ENCODE peak calls at places on chromosomes 12 and 14, in ten cellular contexts. One of them, this sample, is unnamed.

GRCh38 chr12:67394600-67394999 is 125.4 kb downstream of the CAND1 start:
- DNase-seq in amniotic stem cell: no peak
- DNase-seq in NCI-H2081: no peak
- DNase-seq in fibroblast of lung: peak; percentile 85
- DNase-seq in cardiac fibroblast: peak; percentile 68
- DNase-seq in GM06990: no peak
- DNase-seq in Right ventricle myocardium superior: peak; percentile 75
- DNase-seq in lower lobe of right lung: no peak
- DNase-seq in prostate gland: peak; percentile 85
- DNase-seq in choroid plexus epithelial cell: peak; percentile 79
- DNase-seq in this sample: peak; percentile 80

GRCh38 chr12:125015680-125016310 is 22.4 kb downstream of the BRI3BP start:
- DNase-seq in amniotic stem cell: no peak
- DNase-seq in NCI-H2081: peak; percentile 75
- DNase-seq in fibroblast of lung: peak; percentile 78
- DNase-seq in cardiac fibroblast: no peak
- DNase-seq in GM06990: no peak
- DNase-seq in Right ventricle myocardium superior: no peak
- DNase-seq in lower lobe of right lung: no peak
- DNase-seq in prostate gland: no peak
- DNase-seq in choroid plexus epithelial cell: no peak
- DNase-seq in this sample: no peak

GRCh38 chr14:100345711-100346110 is 22.6 kb downstream of the SLC25A47 start:
- DNase-seq in amniotic stem cell: no peak
- DNase-seq in NCI-H2081: no peak
- DNase-seq in fibroblast of lung: no peak
- DNase-seq in cardiac fibroblast: no peak
- DNase-seq in GM06990: no peak
- DNase-seq in Right ventricle myocardium superior: no peak
- DNase-seq in lower lobe of right lung: no peak
- DNase-seq in prostate gland: no peak
- DNase-seq in choroid plexus epithelial cell: no peak
- DNase-seq in this sample: no peak

GRCh38 chr14:69532561-69533335 is 41.9 kb downstream of the CCDC177 start:
- DNase-seq in amniotic stem cell: no peak
- DNase-seq in NCI-H2081: no peak
- DNase-seq in fibroblast of lung: no peak
- DNase-seq in cardiac fibroblast: no peak
- DNase-seq in GM06990: no peak
- DNase-seq in Right ventricle myocardium superior: no peak
- DNase-seq in lower lobe of right lung: no peak
- DNase-seq in prostate gland: no peak
- DNase-seq in choroid plexus epithelial cell: no peak
- DNase-seq in this sample: no peak

GRCh38 chr14:21476526-21476924 is 234 bp downstream of the RAB2B start:
- DNase-seq in amniotic stem cell: peak; percentile 62
- DNase-seq in NCI-H2081: peak; percentile 82
- DNase-seq in fibroblast of lung: peak; percentile 66
- DNase-seq in cardiac fibroblast: no peak
- DNase-seq in GM06990: no peak
- DNase-seq in Right ventricle myocardium superior: peak; percentile 90
- DNase-seq in lower lobe of right lung: peak; percentile 93
- DNase-seq in prostate gland: peak; percentile 91
- DNase-seq in choroid plexus epithelial cell: peak; percentile 70
- DNase-seq in this sample: no peak

GRCh38 chr12:77681726-77682125 is 149.0 kb upstream of the NAV3 start:
- DNase-seq in amniotic stem cell: no peak
- DNase-seq in NCI-H2081: no peak
- DNase-seq in fibroblast of lung: no peak
- DNase-seq in cardiac fibroblast: no peak
- DNase-seq in GM06990: no peak
- DNase-seq in Right ventricle myocardium superior: no peak
- DNase-seq in lower lobe of right lung: no peak
- DNase-seq in prostate gland: no peak
- DNase-seq in choroid plexus epithelial cell: no peak
- DNase-seq in this sample: no peak

GRCh38 chr14:68787235-68787727 is 5.6 kb downstream of the ZFP36L1 start:
- DNase-seq in amniotic stem cell: no peak
- DNase-seq in NCI-H2081: no peak
- DNase-seq in fibroblast of lung: peak; percentile 60
- DNase-seq in cardiac fibroblast: no peak
- DNase-seq in GM06990: no peak
- DNase-seq in Right ventricle myocardium superior: no peak
- DNase-seq in lower lobe of right lung: no peak
- DNase-seq in prostate gland: no peak
- DNase-seq in choroid plexus epithelial cell: no peak
- DNase-seq in this sample: no peak

GRCh38 chr12:102171951-102172350 is 25.7 kb downstream of the PMCH start:
- DNase-seq in amniotic stem cell: no peak
- DNase-seq in NCI-H2081: no peak
- DNase-seq in fibroblast of lung: no peak
- DNase-seq in cardiac fibroblast: no peak
- DNase-seq in GM06990: no peak
- DNase-seq in Right ventricle myocardium superior: no peak
- DNase-seq in lower lobe of right lung: no peak
- DNase-seq in prostate gland: no peak
- DNase-seq in choroid plexus epithelial cell: peak; percentile 11
- DNase-seq in this sample: no peak

GRCh38 chr14:94573706-94574105 is 7.5 kb upstream of the SERPINA5 start:
- DNase-seq in amniotic stem cell: no peak
- DNase-seq in NCI-H2081: no peak
- DNase-seq in fibroblast of lung: no peak
- DNase-seq in cardiac fibroblast: no peak
- DNase-seq in GM06990: no peak
- DNase-seq in Right ventricle myocardium superior: no peak
- DNase-seq in lower lobe of right lung: no peak
- DNase-seq in prostate gland: no peak
- DNase-seq in choroid plexus epithelial cell: no peak
- DNase-seq in this sample: no peak

GRCh38 chr14:90808759-90809529 is 7.3 kb downstream of the TTC7B start:
- DNase-seq in amniotic stem cell: no peak
- DNase-seq in NCI-H2081: no peak
- DNase-seq in fibroblast of lung: peak; percentile 58
- DNase-seq in cardiac fibroblast: peak; percentile 36
- DNase-seq in GM06990: no peak
- DNase-seq in Right ventricle myocardium superior: no peak
- DNase-seq in lower lobe of right lung: no peak
- DNase-seq in prostate gland: no peak
- DNase-seq in choroid plexus epithelial cell: no peak
- DNase-seq in this sample: peak; percentile 34

GRCh38 chr12:101738920-101739665 is at the start of gene SYCP3:
- DNase-seq in amniotic stem cell: no peak
- DNase-seq in NCI-H2081: no peak
- DNase-seq in fibroblast of lung: no peak
- DNase-seq in cardiac fibroblast: no peak
- DNase-seq in GM06990: peak; percentile 15
- DNase-seq in Right ventricle myocardium superior: no peak
- DNase-seq in lower lobe of right lung: no peak
- DNase-seq in prostate gland: no peak
- DNase-seq in choroid plexus epithelial cell: no peak
- DNase-seq in this sample: no peak

GRCh38 chr14:60233251-60233650 is 15.8 kb upstream of the PPM1A start:
- DNase-seq in amniotic stem cell: no peak
- DNase-seq in NCI-H2081: no peak
- DNase-seq in fibroblast of lung: no peak
- DNase-seq in cardiac fibroblast: no peak
- DNase-seq in GM06990: no peak
- DNase-seq in Right ventricle myocardium superior: no peak
- DNase-seq in lower lobe of right lung: no peak
- DNase-seq in prostate gland: no peak
- DNase-seq in choroid plexus epithelial cell: peak; percentile 17
- DNase-seq in this sample: no peak

GRCh38 chr12:62158416-62159360 is 101.5 kb upstream of the USP15 start:
- DNase-seq in amniotic stem cell: no peak
- DNase-seq in NCI-H2081: no peak
- DNase-seq in fibroblast of lung: no peak
- DNase-seq in cardiac fibroblast: no peak
- DNase-seq in GM06990: no peak
- DNase-seq in Right ventricle myocardium superior: no peak
- DNase-seq in lower lobe of right lung: no peak
- DNase-seq in prostate gland: no peak
- DNase-seq in choroid plexus epithelial cell: no peak
- DNase-seq in this sample: no peak

This sample was measured in brain microvascular endothelial cell.